ENCODE peak calls at places on chromosomes 13 and 19, in nine cellular contexts. C is colonic mucosa, K is psoas muscle, G is stomach, D is heart right ventricle, H is adrenal gland, T is mucosa of descending colon, Y is ascending aorta, J is breast epithelium. E is an unnamed sample.

GRCh38 chr19:18634612-18635290 is 2.1 kb upstream of the KLHL26 start:
- DNase-seq in C (peak; percentile 47), Y (no peak), D (no peak), T (peak; percentile 46), J (no peak), G (no peak), H (no peak), K (no peak), E (no peak)

GRCh38 chr13:43986395-43986794 is 106.7 kb downstream of the LACC1 start:
- DNase-seq in Y (no peak), K (no peak), T (no peak), H (no peak), C (no peak), J (no peak), D (peak; percentile 16), G (no peak), E (no peak)

GRCh38 chr19:45150731-45151725 is 9.8 kb downstream of the NKPD1 start:
- DNase-seq in Y (no peak), J (no peak), T (no peak), H (no peak), G (no peak), K (no peak), C (no peak), D (no peak), E (no peak)

GRCh38 chr19:13652810-13653590 is 111.3 kb upstream of the MRI1 start:
- DNase-seq in J (no peak), G (no peak), D (no peak), K (no peak), T (no peak), H (no peak), Y (no peak), C (no peak), E (no peak)

GRCh38 chr19:14433454-14434156 is 499 bp downstream of the PKN1 start:
- DNase-seq in G (peak; percentile 62), D (peak; percentile 33), K (no peak), C (peak; percentile 80), J (no peak), Y (no peak), T (peak; percentile 82), H (no peak), E (no peak)

GRCh38 chr19:19457691-19458090 is 52.2 kb downstream of the GATAD2A start:
- DNase-seq in T (peak; percentile 14), D (no peak), H (no peak), K (no peak), C (no peak), Y (no peak), J (no peak), G (no peak), E (no peak)

GRCh38 chr13:94121686-94122085 is 357.8 kb downstream of the DCT start:
- DNase-seq in C (no peak), K (no peak), D (no peak), H (peak; percentile 43), G (no peak), Y (no peak), J (no peak), T (no peak), E (no peak)

GRCh38 chr19:41845051-41845590 is 279 bp downstream of the DMRTC2 start:
- DNase-seq in T (no peak), D (no peak), C (no peak), J (no peak), G (no peak), H (no peak), Y (no peak), K (no peak), E (peak; percentile 33)

GRCh38 chr19:1221141-1221903 is 15.7 kb downstream of the STK11 start:
- DNase-seq in K (peak; percentile 94), G (peak; percentile 82), Y (no peak), H (peak; percentile 93), J (no peak), C (no peak), D (peak; percentile 62), T (peak; percentile 72), E (no peak)

GRCh38 chr13:97191615-97192014 is 30.5 kb upstream of the MBNL2 start:
- DNase-seq in J (no peak), T (no peak), H (no peak), D (no peak), Y (no peak), C (no peak), K (no peak), G (no peak), E (no peak)

GRCh38 chr13:97388385-97388784 is 45.6 kb upstream of the RAP2A start:
- DNase-seq in J (no peak), D (no peak), C (no peak), T (no peak), H (no peak), G (no peak), Y (no peak), K (no peak), E (no peak)

GRCh38 chr13:88246239-88246638 is 575.1 kb downstream of the SLITRK5 start:
- DNase-seq in T (no peak), K (no peak), H (no peak), J (no peak), D (no peak), G (no peak), C (no peak), Y (no peak), E (no peak)

GRCh38 chr13:79435549-79435948 is 29.5 kb upstream of the RBM26 start:
- DNase-seq in T (no peak), D (no peak), G (no peak), H (no peak), K (no peak), C (no peak), J (no peak), Y (no peak), E (no peak)

GRCh38 chr13:51449018-51449417 is 3.8 kb downstream of the INTS6 start:
- DNase-seq in D (no peak), C (no peak), T (no peak), J (no peak), H (no peak), G (no peak), K (no peak), Y (no peak), E (no peak)

GRCh38 chr13:110702591-110703526 is 3.1 kb downstream of the CARS2 start:
- DNase-seq in K (peak; percentile 82), H (peak; percentile 41), G (no peak), D (no peak), C (no peak), T (no peak), Y (no peak), J (no peak), E (no peak)

GRCh38 chr19:49855277-49855675 is 4.3 kb downstream of the PTOV1 start:
- DNase-seq in D (no peak), H (no peak), J (no peak), Y (no peak), G (no peak), K (peak; percentile 47), C (no peak), T (no peak), E (no peak)

GRCh38 chr13:49651775-49652690 is 23.7 kb downstream of the ARL11 start:
- DNase-seq in K (peak; percentile 92), G (no peak), C (no peak), J (no peak), H (no peak), T (no peak), D (no peak), Y (no peak), E (no peak)

GRCh38 chr13:49646688-49647087 is 18.4 kb downstream of the ARL11 start:
- DNase-seq in G (no peak), C (no peak), K (no peak), H (no peak), T (no peak), Y (no peak), D (no peak), J (no peak), E (no peak)

GRCh38 chr13:49652691-49653305 is 24.5 kb downstream of the ARL11 start:
- DNase-seq in D (no peak), H (peak; percentile 56), T (peak; percentile 48), K (peak; percentile 71), J (no peak), G (peak; percentile 30), C (peak; percentile 44), Y (no peak), E (no peak)

GRCh38 chr13:49649963-49650312 is 21.6 kb downstream of the ARL11 start:
- DNase-seq in Y (no peak), C (no peak), T (no peak), K (peak; percentile 81), G (no peak), H (no peak), J (no peak), D (no peak), E (no peak)

DNA sequence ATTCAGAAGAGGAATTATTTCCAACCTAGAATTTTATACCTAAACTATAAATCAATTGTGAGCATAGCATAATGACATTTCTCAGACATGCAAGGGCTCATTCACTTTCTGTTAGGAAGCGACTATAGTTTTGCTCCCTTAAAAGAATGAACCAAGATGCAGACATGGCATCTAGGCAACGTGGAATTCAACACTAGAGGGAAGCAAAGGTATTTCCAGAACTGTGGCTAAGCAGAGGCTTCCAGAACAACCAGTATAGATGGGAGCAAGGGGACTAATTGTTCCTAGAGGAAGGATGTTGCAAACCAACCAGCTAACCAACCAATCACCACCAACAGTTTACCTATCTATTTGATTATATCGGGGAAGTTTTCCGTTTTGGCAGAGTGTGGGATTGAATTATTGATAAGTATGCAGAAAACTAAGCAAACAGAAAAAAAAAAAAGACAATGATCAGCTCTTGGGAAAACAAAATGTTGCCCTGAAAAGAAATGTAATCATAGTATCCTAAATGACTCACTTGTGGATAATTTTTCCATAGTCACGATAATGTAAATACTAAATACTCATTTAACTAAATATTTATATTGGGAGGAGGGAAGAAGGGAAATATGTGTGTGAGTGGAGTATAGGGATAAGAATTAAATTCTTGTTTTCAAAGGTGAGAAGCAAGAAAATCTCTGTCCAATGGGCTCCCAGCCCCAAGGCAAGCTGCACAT is 21.1 kb downstream of the ARL11 start:
- DNase-seq in D (no peak), J (no peak), T (no peak), G (no peak), K (no peak), C (no peak), H (no peak), Y (no peak), E (no peak)
- TF ChIP-seq CTCF in D (peak; percentile 23), J (peak; percentile 10), T (no peak), G (no peak), K (peak; percentile 38), C (no peak), H (peak; percentile 24), Y (no peak), E (peak; percentile 40)

GRCh38 chr13:28640861-28641599 is 17.9 kb upstream of the POMP start:
- DNase-seq in J (no peak), H (peak; percentile 28), T (no peak), K (no peak), Y (no peak), D (peak; percentile 28), C (no peak), G (no peak), E (no peak)
- H3K4me1 ChIP-seq in J (no peaks in the 10 kb centered on the region), H (peaks cover 9% of the 10 kb centered on the region), T (no peaks in the 10 kb centered on the region), K (no peaks in the 10 kb centered on the region), Y (peaks cover 16% of the 10 kb centered on the region), D (peaks cover 5% of the 10 kb centered on the region), C (no peaks in the 10 kb centered on the region), G (peaks cover 13% of the 10 kb centered on the region), E (no peaks in the 10 kb centered on the region)

GRCh38 chr19:21396893-21397572 is at the start of gene ZNF493:
- DNase-seq in Y (peak; percentile 90), G (peak; percentile 96), H (peak; percentile 98), T (peak; percentile 94), J (peak; percentile 96), K (peak; percentile 95), D (peak; percentile 97), C (peak; percentile 96), E (peak; percentile 97)
- H3K9me3 ChIP-seq in Y (no peaks in the 10 kb centered on the region), G (no peaks in the 10 kb centered on the region), H (no peaks in the 10 kb centered on the region), T (peaks cover 9% of the 10 kb centered on the region), J (no peaks in the 10 kb centered on the region), K (no peaks in the 10 kb centered on the region), D (no peaks in the 10 kb centered on the region), C (no peaks in the 10 kb centered on the region), E (no peaks in the 10 kb centered on the region)

GRCh38 chr19:58544591-58545285 is 874 bp downstream of the TRIM28 start:
- DNase-seq in K (no peak), C (peak; percentile 58), Y (no peak), J (no peak), D (no peak), H (peak; percentile 66), T (no peak), G (no peak), E (no peak)
- TF ChIP-seq CTCF in K (no peak), C (no peak), Y (no peak), J (no peak), D (no peak), H (no peak), T (no peak), G (no peak), E (no peak)

E was measured in tibial artery.